ENCODE peak calls at places on chromosomes 6 and 20, in six cellular contexts. G is IMR-90, W is uterus, J is A549, L is GM12892, A is lower leg skin. H is an unnamed sample.

GRCh38 chr20:25220810-25221591 is 25.5 kb downstream of the ENTPD6 start:
- DNase-seq in G (no peak), W (peak; percentile 8), J (no peak), L (no peak), A (peak; percentile 78), H (no peak)

GRCh38 chr6:156960525-156960924 is 183.3 kb downstream of the ARID1B start:
- DNase-seq in G (no peak), W (no peak), J (no peak), L (no peak), A (no peak), H (no peak)

GRCh38 chr20:381581-382290 is 1.2 kb downstream of the TRIB3 start:
- DNase-seq in G (peak; percentile 66), W (peak; percentile 61), J (peak; percentile 91), L (peak; percentile 83), A (peak; percentile 97), H (peak; percentile 90)

GRCh38 chr6:1796706-1797529 is 187.2 kb downstream of the FOXC1 start:
- DNase-seq in G (peak; percentile 72), W (no peak), J (no peak), L (no peak), A (no peak), H (no peak)

GRCh38 chr6:141833001-141833655 is 299.6 kb upstream of the GJE1 start:
- DNase-seq in G (no peak), W (no peak), J (no peak), L (no peak), A (no peak), H (no peak)

GRCh38 chr6:28220164-28221133 is 4.6 kb upstream of the ZSCAN9 start:
- DNase-seq in G (peak; percentile 22), W (no peak), J (no peak), L (no peak), A (no peak), H (no peak)

GRCh38 chr6:151228788-151229400 is 10.9 kb upstream of the AKAP12 start:
- DNase-seq in G (no peak), W (no peak), J (no peak), L (no peak), A (no peak), H (no peak)

GRCh38 chr20:38156888-38157634 is 8.0 kb downstream of the TGM2 start:
- DNase-seq in G (peak; percentile 34), W (peak; percentile 87), J (no peak), L (no peak), A (no peak), H (no peak)

GRCh38 chr20:45052698-45053440 is 48.1 kb downstream of the KCNS1 start:
- DNase-seq in G (peak; percentile 81), W (no peak), J (no peak), L (peak; percentile 14), A (no peak), H (no peak)

GRCh38 chr6:116229287-116229913 is 24.5 kb downstream of the TSPYL4 start:
- DNase-seq in G (peak; percentile 91), W (peak; percentile 89), J (peak; percentile 40), L (no peak), A (peak; percentile 91), H (peak; percentile 53)

GRCh38 chr6:137467211-137467610 is 27.0 kb downstream of the OLIG3 start:
- DNase-seq in G (no peak), W (no peak), J (no peak), L (no peak), A (no peak), H (no peak)

GRCh38 chr20:19347943-19348456 is 135.6 kb downstream of the SLC24A3 start:
- DNase-seq in G (no peak), W (no peak), J (no peak), L (no peak), A (no peak), H (no peak)

GRCh38 chr20:50523552-50524167 is 13.5 kb downstream of the PTPN1 start:
- DNase-seq in G (no peak), W (no peak), J (no peak), L (no peak), A (no peak), H (no peak)

GRCh38 chr6:107625264-107625663 is 135.3 kb downstream of the SOBP start:
- DNase-seq in G (no peak), W (no peak), J (no peak), L (no peak), A (no peak), H (no peak)

GRCh38 chr20:54662064-54662463 is 186.7 kb downstream of the DOK5 start:
- DNase-seq in G (no peak), W (no peak), J (no peak), L (no peak), A (no peak), H (no peak)

GRCh38 chr20:10674684-10675455 is 1.1 kb upstream of the JAG1 start:
- DNase-seq in G (peak; percentile 66), W (peak; percentile 74), J (peak; percentile 89), L (peak; percentile 58), A (peak; percentile 96), H (peak; percentile 87)

GRCh38 chr6:130409394-130410095 is 43.7 kb downstream of the TMEM200A start:
- DNase-seq in G (peak; percentile 62), W (no peak), J (no peak), L (no peak), A (no peak), H (no peak)

GRCh38 chr20:3046677-3047462 is 1.0 kb downstream of the MRPS26 start:
- DNase-seq in G (no peak), W (no peak), J (peak; percentile 53), L (no peak), A (no peak), H (no peak)

DNA sequence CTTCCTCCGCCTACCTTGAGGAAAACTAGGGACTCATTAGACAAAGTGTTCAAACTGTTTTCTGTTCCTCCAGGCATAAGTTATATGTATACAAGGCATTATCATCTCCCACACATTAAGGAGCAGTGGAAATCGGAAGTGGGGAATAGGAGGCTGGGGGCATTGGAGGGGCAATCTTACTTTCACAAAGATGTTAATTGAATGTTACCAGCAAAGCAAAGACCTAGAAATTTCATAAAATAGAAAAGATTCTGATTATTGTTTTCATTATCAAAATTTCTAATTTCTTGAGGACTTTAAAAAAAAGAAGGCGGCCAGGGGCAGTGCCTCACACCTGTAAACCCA is 501.7 kb upstream of the JARID2 start:
- DNase-seq in G (no peak), W (no peak), J (no peak), L (no peak), A (no peak), H (no peak)
- TF ChIP-seq POLR2A in G (no peak), W (no peak), J (no peak), L (no peak), A (no peak), H (no peak)

DNA sequence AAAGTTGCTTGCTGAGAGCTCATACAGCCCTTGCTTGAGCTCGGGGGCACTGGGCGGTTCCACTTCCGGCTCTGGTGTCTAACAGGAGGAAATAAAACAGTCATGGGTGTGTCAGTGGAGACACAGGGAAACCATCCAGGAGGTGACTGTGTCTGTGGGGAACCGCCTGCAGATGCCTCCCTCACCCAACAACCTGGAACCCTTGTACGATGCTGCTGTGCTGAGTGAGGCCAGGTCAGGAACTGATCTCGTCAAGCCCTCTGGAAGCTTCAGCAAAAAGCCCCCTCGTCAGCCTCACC is 15.5 kb downstream of the TXNDC5 start:
- DNase-seq in G (no peak), W (no peak), J (no peak), L (no peak), A (no peak), H (no peak)
- TF ChIP-seq POLR2A in G (no peak), W (no peak), J (no peak), L (no peak), A (no peak), H (no peak)

GRCh38 chr6:158191032-158191431 is 22.9 kb downstream of the GTF2H5 start:
- DNase-seq in G (no peak), W (no peak), J (no peak), L (no peak), A (no peak), H (no peak)

GRCh38 chr6:158191769-158192168 is 23.6 kb downstream of the GTF2H5 start:
- DNase-seq in G (no peak), W (no peak), J (no peak), L (no peak), A (no peak), H (no peak)

GRCh38 chr6:158198461-158198860 is 30.3 kb downstream of the GTF2H5 start:
- DNase-seq in G (no peak), W (peak; percentile 44), J (no peak), L (no peak), A (no peak), H (no peak)

GRCh38 chr6:158194487-158195280 is 26.5 kb downstream of the GTF2H5 start:
- DNase-seq in G (no peak), W (no peak), J (no peak), L (no peak), A (no peak), H (no peak)
- TF ChIP-seq POLR2A in G (no peak), W (no peak), J (no peak), L (no peak), A (no peak), H (no peak)

DNA sequence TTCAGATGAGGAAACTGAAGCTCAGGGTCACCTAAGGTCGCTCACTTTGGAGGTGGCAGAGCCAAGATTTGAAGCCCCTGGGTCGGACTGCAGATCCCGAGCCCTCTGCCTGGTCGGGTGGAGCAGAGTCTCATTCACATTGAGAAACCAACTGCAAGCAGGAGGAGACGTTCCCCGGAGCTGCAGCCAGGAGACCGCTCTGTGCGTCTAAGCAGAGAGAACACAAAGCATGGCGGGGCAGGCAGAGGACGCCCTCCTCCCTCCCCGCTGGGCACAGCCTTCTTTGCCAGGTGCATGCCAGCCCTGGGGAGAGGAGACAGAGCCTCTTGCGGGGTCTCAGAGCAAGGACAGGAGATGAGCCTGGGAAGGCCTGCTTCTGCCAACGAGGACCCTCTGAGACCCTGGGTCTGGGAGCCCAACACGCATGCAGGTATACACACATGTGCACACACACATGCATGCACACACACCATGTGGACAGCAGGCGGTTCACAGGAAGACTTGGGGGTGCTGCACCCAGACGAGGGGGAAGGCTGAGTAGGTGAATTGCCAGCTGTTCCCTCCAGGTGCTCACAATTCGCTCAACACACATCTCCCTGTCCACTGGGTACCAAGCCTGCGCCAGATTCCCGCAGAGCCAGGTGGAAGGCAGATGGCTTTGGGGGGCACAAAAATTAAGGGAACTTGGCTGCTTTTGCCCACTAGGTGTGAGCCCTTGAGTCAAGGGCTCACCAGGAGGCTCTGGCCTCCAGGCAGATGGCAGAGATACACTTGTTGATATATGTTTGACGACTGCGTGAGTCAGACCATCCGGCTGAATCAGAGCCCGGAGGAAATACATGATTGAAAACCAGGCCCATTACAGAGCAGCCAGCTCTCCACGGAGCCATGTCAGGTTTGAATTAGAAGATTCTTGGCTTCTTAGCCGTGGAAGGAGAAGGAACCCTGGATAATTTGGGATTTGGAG is 5.5 kb upstream of the NTSR1 start:
- DNase-seq in G (peak; percentile 94), W (peak; percentile 37), J (peak; percentile 77), L (no peak), A (no peak), H (no peak)
- TF ChIP-seq POLR2A in G (no peak), W (no peak), J (no peak), L (no peak), A (no peak), H (no peak)

DNA sequence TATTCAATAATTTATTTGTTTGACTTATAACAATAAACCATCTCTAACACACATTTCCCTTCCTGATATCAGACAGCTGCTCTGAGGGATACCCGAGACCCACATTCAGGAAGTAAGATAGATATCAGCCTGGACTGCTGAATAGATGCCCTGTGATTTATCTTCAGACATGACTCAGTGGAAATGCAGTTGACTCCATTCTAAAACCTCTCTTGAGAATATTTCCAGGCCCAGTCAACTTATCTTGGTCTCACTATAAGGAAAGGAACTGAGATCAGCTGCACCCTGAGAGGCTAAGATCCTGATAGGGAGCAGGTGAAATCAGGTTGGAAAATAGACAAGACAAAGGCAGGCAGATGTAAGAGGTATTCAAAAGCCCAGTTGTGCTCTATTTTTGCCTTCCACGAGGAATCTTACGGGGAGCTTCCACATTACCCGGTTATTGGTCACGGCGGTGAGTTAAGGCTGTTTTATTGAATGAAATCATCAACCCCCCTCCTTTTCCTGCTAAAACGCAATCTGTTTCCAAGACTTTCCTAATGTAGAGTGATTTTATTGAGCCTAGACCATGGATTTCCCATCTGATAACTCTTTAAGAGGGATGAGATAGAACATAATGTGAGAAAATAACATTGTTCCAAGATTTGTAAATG is 25.5 kb downstream of the C6orf15 start:
- DNase-seq in G (peak; percentile 84), W (no peak), J (no peak), L (no peak), A (no peak), H (no peak)
- TF ChIP-seq POLR2A in G (no peak), W (no peak), J (no peak), L (no peak), A (no peak), H (no peak)